ENCODE peak calls at places on chromosomes 1 and 21, in five cellular contexts. One of them, this sample, is unnamed.

GRCh38 chr1:53128401-53128800 is 14.0 kb downstream of the SLC1A7 start:
- DNase-seq in H1: no peak
- DNase-seq in GM23338: no peak
- DNase-seq in Panc1: no peak
- DNase-seq in sigmoid colon: peak
- DNase-seq in this sample: no peak

GRCh38 chr1:243234978-243235657 is 20.0 kb downstream of the CEP170 start:
- DNase-seq in sigmoid colon: no peak
- DNase-seq in H1: no peak
- DNase-seq in GM23338: no peak
- DNase-seq in Panc1: no peak
- DNase-seq in this sample: no peak

GRCh38 chr1:157364612-157365011 is 187.7 kb downstream of the FCRL5 start:
- DNase-seq in GM23338: no peak
- DNase-seq in Panc1: no peak
- DNase-seq in H1: no peak
- DNase-seq in sigmoid colon: no peak
- DNase-seq in this sample: no peak

GRCh38 chr1:110477041-110477440 is 26.1 kb downstream of the PROK1 start:
- DNase-seq in H1: no peak
- DNase-seq in Panc1: no peak
- DNase-seq in GM23338: no peak
- DNase-seq in sigmoid colon: no peak
- DNase-seq in this sample: no peak

GRCh38 chr1:150151291-150152181 is 1.8 kb downstream of the PLEKHO1 start:
- DNase-seq in Panc1: no peak
- DNase-seq in H1: no peak
- DNase-seq in GM23338: no peak
- DNase-seq in sigmoid colon: peak
- DNase-seq in this sample: no peak

GRCh38 chr1:210027994-210028393 is 90.0 kb downstream of the SYT14 start:
- DNase-seq in GM23338: no peak
- DNase-seq in sigmoid colon: no peak
- DNase-seq in H1: no peak
- DNase-seq in Panc1: no peak
- DNase-seq in this sample: no peak

GRCh38 chr1:227890451-227891222 is 57.1 kb downstream of the WNT9A start:
- DNase-seq in GM23338: no peak
- DNase-seq in Panc1: no peak
- DNase-seq in H1: no peak
- DNase-seq in sigmoid colon: peak
- DNase-seq in this sample: peak

GRCh38 chr1:214332950-214333798 is 52.2 kb downstream of the SMYD2 start:
- DNase-seq in sigmoid colon: peak
- DNase-seq in GM23338: peak
- DNase-seq in H1: no peak
- DNase-seq in Panc1: peak
- DNase-seq in this sample: peak

GRCh38 chr1:94884101-94884875 is 42.6 kb downstream of the CNN3 start:
- DNase-seq in sigmoid colon: no peak
- DNase-seq in GM23338: peak
- DNase-seq in Panc1: no peak
- DNase-seq in H1: peak
- DNase-seq in this sample: peak

GRCh38 chr1:19317126-19317910 is 5.2 kb downstream of the SLC66A1 start:
- DNase-seq in GM23338: peak
- DNase-seq in H1: peak
- DNase-seq in sigmoid colon: no peak
- DNase-seq in Panc1: no peak
- DNase-seq in this sample: no peak

GRCh38 chr1:145961425-145962156 is 2.8 kb downstream of the ANKRD34A start:
- DNase-seq in H1: no peak
- DNase-seq in sigmoid colon: peak
- DNase-seq in GM23338: peak
- DNase-seq in Panc1: no peak
- DNase-seq in this sample: no peak

GRCh38 chr1:998051-998821 is 1.7 kb downstream of the HES4 start:
- DNase-seq in GM23338: peak
- DNase-seq in Panc1: no peak
- DNase-seq in sigmoid colon: peak
- DNase-seq in H1: no peak
- DNase-seq in this sample: no peak

GRCh38 chr1:67883069-67883468 is 49.8 kb upstream of the GNG12 start:
- DNase-seq in sigmoid colon: no peak
- DNase-seq in GM23338: no peak
- DNase-seq in Panc1: no peak
- DNase-seq in H1: no peak
- DNase-seq in this sample: no peak

GRCh38 chr1:70874063-70874462 is 173.6 kb downstream of the PTGER3 start:
- DNase-seq in sigmoid colon: no peak
- DNase-seq in GM23338: peak
- DNase-seq in H1: no peak
- DNase-seq in Panc1: no peak
- DNase-seq in this sample: peak

GRCh38 chr21:37008705-37009104 is 2.2 kb downstream of the RIPPLY3 start:
- DNase-seq in sigmoid colon: no peak
- DNase-seq in H1: no peak
- DNase-seq in GM23338: peak
- DNase-seq in Panc1: no peak
- DNase-seq in this sample: no peak

GRCh38 chr1:189619682-189620332 is 857.9 kb downstream of the BRINP3 start:
- DNase-seq in GM23338: no peak
- DNase-seq in Panc1: peak
- DNase-seq in sigmoid colon: no peak
- DNase-seq in H1: no peak
- DNase-seq in this sample: no peak

GRCh38 chr1:184482113-184482512 is 95.3 kb downstream of the C1orf21 start:
- DNase-seq in GM23338: no peak
- DNase-seq in Panc1: no peak
- DNase-seq in H1: no peak
- DNase-seq in sigmoid colon: peak
- DNase-seq in this sample: no peak

GRCh38 chr1:160779662-160780397 is 16.1 kb upstream of the LY9 start:
- DNase-seq in Panc1: no peak
- DNase-seq in sigmoid colon: no peak
- DNase-seq in H1: peak
- DNase-seq in GM23338: peak
- DNase-seq in this sample: no peak

GRCh38 chr1:8875216-8875861 is 3.1 kb downstream of the ENO1 start:
- DNase-seq in GM23338: no peak
- DNase-seq in Panc1: no peak
- DNase-seq in sigmoid colon: no peak
- DNase-seq in H1: no peak
- DNase-seq in this sample: no peak

GRCh38 chr1:185674201-185674600 is 60.0 kb upstream of the HMCN1 start:
- DNase-seq in H1: no peak
- DNase-seq in Panc1: no peak
- DNase-seq in sigmoid colon: no peak
- DNase-seq in GM23338: no peak
- DNase-seq in this sample: no peak

GRCh38 chr1:28062806-28063205 is 25.6 kb downstream of the EYA3 start:
- DNase-seq in GM23338: no peak
- DNase-seq in Panc1: no peak
- DNase-seq in H1: no peak
- DNase-seq in sigmoid colon: no peak
- DNase-seq in this sample: no peak

GRCh38 chr21:40191616-40192015 is 324.4 kb downstream of the PCP4 start:
- DNase-seq in H1: no peak
- DNase-seq in Panc1: no peak
- DNase-seq in GM23338: no peak
- DNase-seq in sigmoid colon: no peak
- DNase-seq in this sample: no peak

GRCh38 chr1:234168061-234168724 is 205.1 kb upstream of the COA6 start:
- DNase-seq in H1: no peak
- DNase-seq in GM23338: no peak
- DNase-seq in sigmoid colon: no peak
- DNase-seq in Panc1: no peak
- DNase-seq in this sample: no peak

GRCh38 chr1:94115254-94115899 is 5.6 kb downstream of the ABCA4 start:
- DNase-seq in Panc1: no peak
- DNase-seq in sigmoid colon: no peak
- DNase-seq in GM23338: no peak
- DNase-seq in H1: no peak
- DNase-seq in this sample: no peak

GRCh38 chr1:97632776-97633175 is 288.1 kb downstream of the DPYD start:
- DNase-seq in H1: no peak
- DNase-seq in sigmoid colon: no peak
- DNase-seq in GM23338: no peak
- DNase-seq in Panc1: no peak
- DNase-seq in this sample: no peak

GRCh38 chr21:36976882-36977651 is 10.6 kb upstream of the HLCS start:
- DNase-seq in Panc1: peak
- DNase-seq in GM23338: peak
- DNase-seq in H1: no peak
- DNase-seq in sigmoid colon: no peak
- DNase-seq in this sample: no peak

DNA sequence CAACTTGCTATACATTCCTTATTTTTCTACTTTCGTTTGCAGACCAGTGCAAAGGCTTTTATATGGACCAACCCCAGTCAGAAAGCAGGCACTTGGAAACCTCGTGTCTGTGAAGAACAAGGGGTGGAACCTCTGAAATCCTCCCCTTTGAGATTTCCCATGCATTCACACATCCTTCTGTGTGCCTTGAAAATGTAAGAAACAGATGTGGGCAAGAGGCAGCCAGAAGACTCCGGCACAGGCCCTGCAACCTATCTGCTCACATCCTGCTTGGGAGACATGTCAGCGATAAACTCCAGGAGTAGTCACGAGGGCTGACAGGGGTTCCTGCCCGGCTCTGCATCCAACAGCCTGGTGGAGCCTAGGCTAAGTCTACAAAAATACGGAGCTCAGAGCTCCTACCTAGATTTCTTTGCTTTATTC is 42.5 kb downstream of the ETS2 start:
- DNase-seq in H1: no peak
- DNase-seq in sigmoid colon: peak
- DNase-seq in GM23338: no peak
- DNase-seq in Panc1: no peak
- DNase-seq in this sample: no peak
- TF ChIP-seq POLR2AphosphoS5 in H1: no peak
- TF ChIP-seq POLR2AphosphoS5 in sigmoid colon: peak
- TF ChIP-seq POLR2AphosphoS5 in GM23338: no peak
- TF ChIP-seq POLR2AphosphoS5 in Panc1: no peak
- TF ChIP-seq POLR2AphosphoS5 in this sample: no peak

GRCh38 chr1:203450016-203450415 is 25.6 kb upstream of the PRELP start:
- DNase-seq in H1: no peak
- DNase-seq in Panc1: no peak
- DNase-seq in GM23338: no peak
- DNase-seq in sigmoid colon: no peak
- DNase-seq in this sample: no peak

GRCh38 chr1:203450541-203451149 is 25.0 kb upstream of the PRELP start:
- DNase-seq in H1: no peak
- DNase-seq in GM23338: peak
- DNase-seq in Panc1: no peak
- DNase-seq in sigmoid colon: no peak
- DNase-seq in this sample: no peak

GRCh38 chr1:203447147-203447546 is 28.5 kb upstream of the PRELP start:
- DNase-seq in Panc1: no peak
- DNase-seq in GM23338: no peak
- DNase-seq in H1: no peak
- DNase-seq in sigmoid colon: no peak
- DNase-seq in this sample: no peak

GRCh38 chr1:203451849-203452784 is 23.5 kb upstream of the PRELP start:
- DNase-seq in Panc1: no peak
- DNase-seq in sigmoid colon: no peak
- DNase-seq in GM23338: no peak
- DNase-seq in H1: no peak
- DNase-seq in this sample: no peak

DNA sequence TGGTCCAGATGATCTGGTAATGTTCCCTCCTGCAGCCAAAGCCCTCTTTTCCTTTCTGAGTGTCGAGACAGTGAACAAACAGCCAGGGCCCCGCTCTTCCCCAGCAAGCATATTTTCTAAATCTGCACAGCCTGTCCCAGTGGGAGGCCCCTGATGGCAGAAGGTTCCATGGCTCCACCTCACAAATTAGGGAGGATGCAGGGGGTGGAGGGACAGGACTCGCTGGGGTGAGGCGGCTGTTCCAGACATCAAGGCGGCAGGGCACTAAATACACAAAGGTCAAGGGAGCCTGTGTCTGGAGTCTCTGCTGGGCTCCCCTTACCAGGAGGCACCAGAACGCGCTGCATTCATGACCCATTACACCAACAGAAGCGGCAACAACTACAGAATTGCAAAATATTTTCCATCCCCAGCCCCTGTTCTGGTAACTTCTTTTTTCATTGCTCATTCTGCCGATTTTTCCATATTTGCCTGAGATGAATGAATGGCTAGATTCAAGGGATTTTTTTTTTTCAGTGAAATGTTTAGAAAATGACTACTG is 27.0 kb upstream of the PRELP start:
- DNase-seq in Panc1: no peak
- DNase-seq in sigmoid colon: peak
- DNase-seq in H1: no peak
- DNase-seq in GM23338: peak
- DNase-seq in this sample: no peak
- TF ChIP-seq POLR2AphosphoS5 in Panc1: no peak
- TF ChIP-seq POLR2AphosphoS5 in sigmoid colon: peak
- TF ChIP-seq POLR2AphosphoS5 in H1: no peak
- TF ChIP-seq POLR2AphosphoS5 in GM23338: no peak
- TF ChIP-seq POLR2AphosphoS5 in this sample: no peak

DNA sequence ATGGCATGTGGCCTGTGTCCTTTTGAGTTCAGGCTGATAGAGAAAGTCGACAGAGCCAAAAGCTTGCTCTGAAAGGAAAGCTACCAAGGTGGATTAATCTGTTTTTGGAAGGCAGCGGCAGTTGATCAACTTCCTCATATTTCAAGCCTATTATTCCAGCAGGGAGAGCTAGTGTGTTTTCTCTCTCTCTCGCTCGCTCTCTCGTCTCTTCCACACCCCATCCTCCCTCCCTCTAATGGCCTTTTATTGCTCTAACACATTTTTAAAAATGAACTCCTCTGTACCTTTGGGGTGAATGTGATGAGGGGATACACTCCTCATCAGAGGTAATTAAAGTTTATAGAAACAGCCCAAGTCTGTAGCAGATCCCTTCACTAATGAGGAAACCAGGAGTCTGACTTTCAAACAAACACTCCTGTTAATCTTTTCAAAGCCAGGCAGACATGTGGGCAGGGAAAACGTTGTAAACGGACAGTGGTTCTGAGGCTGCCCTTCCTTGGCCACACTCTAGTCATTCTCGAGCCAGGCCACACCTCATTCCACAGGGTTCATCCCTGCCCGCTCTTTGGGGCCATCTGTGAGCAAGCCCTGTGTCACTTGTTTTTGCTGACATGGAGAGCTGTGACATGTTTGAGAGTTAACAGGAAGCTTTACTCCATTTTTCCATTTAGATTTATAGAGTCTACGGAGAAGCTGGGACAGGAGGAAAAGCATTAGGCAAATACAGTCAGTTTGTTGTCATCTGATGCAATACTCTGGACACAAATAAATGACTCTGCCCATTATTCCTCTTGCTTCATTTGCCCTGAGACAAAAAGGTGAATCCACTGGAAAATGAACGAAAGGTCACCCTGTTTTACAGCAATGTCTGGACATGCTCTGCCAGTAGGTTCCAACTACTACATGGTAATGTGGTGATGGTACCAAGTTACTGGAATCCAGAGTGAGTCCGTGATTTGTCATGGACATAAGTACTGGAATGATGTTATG is 126.7 kb downstream of the CLIC6 start:
- DNase-seq in GM23338: no peak
- DNase-seq in sigmoid colon: no peak
- DNase-seq in H1: no peak
- DNase-seq in Panc1: no peak
- DNase-seq in this sample: no peak
- TF ChIP-seq POLR2AphosphoS5 in GM23338: no peak
- TF ChIP-seq POLR2AphosphoS5 in sigmoid colon: no peak
- TF ChIP-seq POLR2AphosphoS5 in H1: no peak
- TF ChIP-seq POLR2AphosphoS5 in Panc1: no peak
- TF ChIP-seq POLR2AphosphoS5 in this sample: peak

GRCh38 chr1:219897914-219898313 is 30.4 kb downstream of the SLC30A10 start:
- DNase-seq in Panc1: no peak
- DNase-seq in H1: no peak
- DNase-seq in sigmoid colon: no peak
- DNase-seq in GM23338: no peak
- DNase-seq in this sample: no peak
- TF ChIP-seq POLR2AphosphoS5 in Panc1: no peak
- TF ChIP-seq POLR2AphosphoS5 in H1: no peak
- TF ChIP-seq POLR2AphosphoS5 in sigmoid colon: no peak
- TF ChIP-seq POLR2AphosphoS5 in GM23338: no peak
- TF ChIP-seq POLR2AphosphoS5 in this sample: no peak